ENCODE peak calls at places on chromosomes 7 and 10, in five cellular contexts. H, V, A, K and E are unnamed samples.

GRCh38 chr10:1240341-1240775 is 184.2 kb downstream of the WDR37 start:
- DNase-seq in A (no peak), H (no peak), V (peak), K (no peak), E (no peak)

GRCh38 chr10:3172081-3172445 is 519 bp downstream of the PITRM1 start:
- DNase-seq in V (peak), K (no peak), H (peak), A (no peak), E (no peak)

GRCh38 chr10:16799621-16800020 is 17.6 kb downstream of the RSU1 start:
- DNase-seq in H (no peak), A (no peak), K (peak), V (no peak), E (peak)

GRCh38 chr10:30818010-30818660 is 188.6 kb upstream of the LYZL2 start:
- DNase-seq in H (no peak), A (no peak), V (no peak), K (no peak), E (peak)

GRCh38 chr7:54249686-54250085 is 292.5 kb upstream of the VSTM2A start:
- DNase-seq in A (no peak), K (no peak), H (no peak), V (no peak), E (no peak)

GRCh38 chr10:4514445-4515108 is 311.4 kb upstream of the AKR1E2 start:
- DNase-seq in H (no peak), V (no peak), A (peak), K (peak), E (peak)

GRCh38 chr10:113026679-113027078 is 76.6 kb downstream of the TCF7L2 start:
- DNase-seq in V (no peak), A (no peak), H (peak), K (no peak), E (no peak)

GRCh38 chr10:132180736-132181135 is 6.0 kb upstream of the DPYSL4 start:
- DNase-seq in V (no peak), H (no peak), K (no peak), A (no peak), E (no peak)

GRCh38 chr10:15715619-15716227 is 4.0 kb downstream of the ITGA8 start:
- DNase-seq in H (no peak), V (no peak), A (no peak), K (no peak), E (no peak)

GRCh38 chr7:140506788-140507464 is 27.6 kb upstream of the MKRN1 start:
- DNase-seq in K (no peak), V (no peak), H (peak), A (no peak), E (no peak)

GRCh38 chr10:1534820-1535219 is 202.5 kb downstream of the ADARB2 start:
- DNase-seq in A (no peak), H (no peak), K (no peak), V (no peak), E (no peak)

GRCh38 chr7:101770466-101770865 is 47.0 kb upstream of the CUX1 start:
- DNase-seq in A (no peak), K (no peak), V (no peak), H (no peak), E (no peak)

GRCh38 chr10:47058303-47058702 is 147.1 kb downstream of the PTPN20 start:
- DNase-seq in K (no peak), H (no peak), V (peak), A (no peak), E (no peak)

GRCh38 chr10:114070710-114071109 is 27.0 kb downstream of the ADRB1 start:
- DNase-seq in V (no peak), K (no peak), A (no peak), H (no peak), E (no peak)

GRCh38 chr7:122217125-122217524 is 73.1 kb upstream of the AASS start:
- DNase-seq in K (no peak), H (no peak), A (no peak), V (no peak), E (no peak)

GRCh38 chr10:93816123-93816747 is 58.5 kb downstream of the LGI1 start:
- DNase-seq in K (peak), A (peak), V (peak), H (peak), E (peak)

GRCh38 chr10:127612-128432 is 7.4 kb upstream of the ZMYND11 start:
- DNase-seq in V (no peak), K (peak), H (no peak), A (peak), E (peak)

GRCh38 chr10:31603245-31604087 is 284.4 kb downstream of the ZEB1 start:
- DNase-seq in A (no peak), V (peak), H (peak), K (peak), E (peak)

GRCh38 chr10:70903262-70903921 is 15.0 kb upstream of the PCBD1 start:
- DNase-seq in K (peak), H (no peak), A (peak), V (peak), E (peak)

GRCh38 chr7:96701258-96701657 is 8.4 kb downstream of the SEM1 start:
- DNase-seq in A (no peak), H (no peak), V (no peak), K (no peak), E (no peak)

GRCh38 chr10:44355630-44356029 is 29.3 kb downstream of the CXCL12 start:
- DNase-seq in K (no peak), V (no peak), A (no peak), H (no peak), E (no peak)

GRCh38 chr10:5574642-5575131 is 49.9 kb downstream of the CALML3 start:
- DNase-seq in K (no peak), H (no peak), A (no peak), V (no peak), E (no peak)

GRCh38 chr7:18693401-18693800 is 197.9 kb downstream of the HDAC9 start:
- DNase-seq in V (no peak), A (no peak), H (peak), K (no peak), E (no peak)

GRCh38 chr7:7521259-7521658 is 14.4 kb downstream of the COL28A1 start:
- DNase-seq in H (no peak), V (no peak), A (no peak), K (no peak), E (no peak)

GRCh38 chr7:48511021-48511579 is 339.8 kb downstream of the ABCA13 start:
- DNase-seq in K (no peak), H (no peak), V (no peak), A (no peak), E (no peak)

GRCh38 chr10:132627736-132628512 is 90.3 kb downstream of the INPP5A start:
- DNase-seq in V (no peak), K (no peak), A (no peak), H (no peak), E (peak)

GRCh38 chr7:23205861-23206510 is 24.1 kb downstream of the NUP42 start:
- DNase-seq in K (no peak), A (no peak), H (no peak), V (no peak), E (peak)

GRCh38 chr7:44764665-44765578 is 16.3 kb downstream of the ZMIZ2 start:
- DNase-seq in K (no peak), V (no peak), A (no peak), H (no peak), E (no peak)
- TF ChIP-seq CTCF in K (no peak), V (no peak), A (no peak), H (no peak), E (no peak)

GRCh38 chr7:29014725-29015124 is 56.6 kb upstream of the TRIL start:
- DNase-seq in A (no peak), H (no peak), V (no peak), K (no peak), E (no peak)

GRCh38 chr7:29017666-29018065 is 59.5 kb upstream of the TRIL start:
- DNase-seq in K (no peak), A (no peak), H (no peak), V (no peak), E (no peak)

GRCh38 chr7:29019896-29020295 is 61.8 kb upstream of the TRIL start:
- DNase-seq in H (no peak), K (no peak), V (no peak), A (no peak), E (no peak)

GRCh38 chr7:29022291-29022988 is 64.3 kb upstream of the TRIL start:
- DNase-seq in V (no peak), K (no peak), H (no peak), A (no peak), E (no peak)

DNA sequence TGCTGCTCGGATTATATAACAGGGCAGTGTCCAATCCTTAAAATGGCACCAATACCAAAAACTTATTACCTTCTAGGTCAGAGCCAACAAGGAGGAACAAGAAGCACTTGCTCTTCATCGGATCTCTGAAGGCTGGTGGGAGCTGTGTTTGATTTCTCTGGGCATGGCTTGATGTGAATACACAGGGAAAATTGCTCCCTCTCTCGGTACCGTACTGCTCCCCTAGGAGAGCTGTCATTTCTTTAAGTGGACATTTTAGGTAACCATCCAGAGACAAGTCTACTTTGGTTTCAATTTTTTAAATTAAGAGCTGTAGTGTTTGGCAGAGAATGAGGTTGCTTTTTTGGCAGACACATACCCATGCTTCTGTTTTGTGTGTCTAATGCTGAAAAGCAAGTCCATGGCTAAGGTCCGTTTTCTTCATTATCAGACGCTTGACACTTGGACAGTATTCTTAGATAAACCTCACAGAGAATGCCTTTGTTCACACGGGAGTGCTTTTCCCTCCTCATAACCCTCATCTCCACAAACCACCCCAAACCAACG is 61.2 kb upstream of the TRIL start:
- DNase-seq in A (no peak), K (no peak), V (no peak), H (no peak), E (no peak)
- TF ChIP-seq CTCF in A (no peak), K (no peak), V (no peak), H (peak), E (no peak)

GRCh38 chr10:77006836-77007511 is 630.6 kb downstream of the KCNMA1 start:
- DNase-seq in V (no peak), H (no peak), K (no peak), A (no peak), E (no peak)

GRCh38 chr10:77004917-77005564 is 632.6 kb downstream of the KCNMA1 start:
- DNase-seq in K (peak), A (peak), H (peak), V (no peak), E (peak)

GRCh38 chr10:77007836-77008235 is 629.8 kb downstream of the KCNMA1 start:
- DNase-seq in H (no peak), K (peak), A (no peak), V (no peak), E (peak)

GRCh38 chr10:77002872-77003271 is 634.7 kb downstream of the KCNMA1 start:
- DNase-seq in H (no peak), A (no peak), V (no peak), K (no peak), E (no peak)

DNA sequence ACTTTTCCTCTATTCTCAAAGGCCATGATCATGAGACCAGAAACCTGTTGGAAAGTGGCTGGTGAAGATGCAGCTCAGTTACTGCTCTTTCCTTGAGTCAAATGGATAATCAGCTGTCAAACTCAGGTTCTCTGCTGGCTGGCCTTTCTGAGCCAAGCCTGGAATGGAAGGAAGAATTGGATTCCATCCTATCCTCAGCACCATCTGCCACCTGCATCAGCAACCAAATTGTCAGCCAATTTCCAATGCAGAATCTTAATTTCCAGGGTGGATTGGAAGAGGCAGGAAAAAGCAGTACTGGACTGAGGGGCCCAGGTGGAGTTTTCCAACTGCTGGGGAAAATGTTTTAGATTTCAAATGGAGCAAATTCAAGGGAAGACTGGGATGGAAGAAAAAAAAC is 631.7 kb downstream of the KCNMA1 start:
- DNase-seq in H (no peak), A (no peak), K (no peak), V (no peak), E (no peak)
- TF ChIP-seq CTCF in H (no peak), A (no peak), K (no peak), V (no peak), E (no peak)

DNA sequence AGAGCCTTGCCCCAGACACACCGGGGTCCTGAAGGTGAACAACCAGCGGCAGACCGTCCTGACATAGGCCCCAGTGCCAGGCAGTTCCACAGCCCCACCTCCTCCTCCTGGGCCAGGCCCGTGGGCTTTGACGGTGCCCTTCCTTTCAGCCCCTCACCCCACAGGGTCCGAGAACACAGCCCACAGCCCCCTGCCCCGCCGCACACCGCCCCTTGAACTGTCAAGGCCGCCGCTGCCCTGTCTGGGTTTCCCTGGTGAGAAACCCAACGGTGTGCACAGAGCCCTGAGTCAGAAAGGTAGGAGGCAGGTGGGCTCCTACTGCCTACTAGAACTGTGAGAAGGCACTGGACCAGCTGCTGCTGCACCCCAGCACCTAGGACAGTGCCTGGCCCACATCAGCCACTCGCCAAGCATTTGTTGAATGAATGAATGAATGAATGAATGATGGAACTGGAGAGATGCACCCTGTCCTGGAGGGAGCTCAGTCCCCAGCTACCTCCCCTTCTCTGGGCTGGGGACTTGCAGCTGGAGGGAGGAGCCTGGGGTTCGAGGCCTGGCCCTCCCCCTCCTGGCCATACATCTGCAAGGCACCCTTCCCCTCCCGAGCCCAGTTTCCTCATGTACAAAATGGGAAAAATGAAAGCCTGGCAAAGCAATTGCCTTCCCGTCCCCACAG is 117.9 kb downstream of the SLIT1 start:
- DNase-seq in V (no peak), H (no peak), A (no peak), K (no peak), E (no peak)
- TF ChIP-seq CTCF in V (no peak), H (no peak), A (no peak), K (no peak), E (no peak)

GRCh38 chr7:34430456-34430855 is 227.6 kb upstream of the NPSR1 start:
- DNase-seq in V (no peak), A (no peak), K (peak), H (peak), E (peak)
- TF ChIP-seq CTCF in V (no peak), A (peak), K (peak), H (peak), E (no peak)

GRCh38 chr7:4845740-4846142 is 16.1 kb downstream of the PAPOLB start:
- DNase-seq in V (no peak), A (no peak), H (no peak), K (no peak), E (no peak)
- TF ChIP-seq CTCF in V (no peak), A (no peak), H (peak), K (no peak), E (no peak)